ENCODE peak calls at places on chromosomes 16 and 17, in six cellular contexts. U is MM.1S, T is dorsolateral prefrontal cortex, P is breast epithelium, Y is neural progenitor cell, H is pancreas. W is an unnamed sample.

GRCh38 chr16:58999751-59000150 is 265.6 kb upstream of the GOT2 start:
- DNase-seq in U (no peak), T (no peak), P (no peak), Y (no peak), H (no peak), W (no peak)

GRCh38 chr16:3025032-3026002 is 1.5 kb downstream of the THOC6 start:
- DNase-seq in U (no peak), T (no peak), P (no peak), Y (no peak), H (peak; percentile 63), W (no peak)

GRCh38 chr16:47053895-47054294 is 80.4 kb upstream of the DNAJA2 start:
- DNase-seq in U (no peak), T (no peak), P (no peak), Y (no peak), H (no peak), W (no peak)

GRCh38 chr17:74239169-74239568 is 25.8 kb downstream of the TTYH2 start:
- DNase-seq in U (no peak), T (no peak), P (peak; percentile 22), Y (no peak), H (no peak), W (no peak)

GRCh38 chr17:47280072-47280811 is 26.6 kb downstream of the ITGB3 start:
- DNase-seq in U (no peak), T (no peak), P (no peak), Y (no peak), H (no peak), W (no peak)

GRCh38 chr17:71870546-71870862 is 250.3 kb upstream of the SOX9 start:
- DNase-seq in U (no peak), T (no peak), P (no peak), Y (peak; percentile 47), H (no peak), W (no peak)

GRCh38 chr17:1256699-1257098 is 13.5 kb upstream of the BHLHA9 start:
- DNase-seq in U (no peak), T (no peak), P (no peak), Y (no peak), H (no peak), W (no peak)

GRCh38 chr17:76843703-76844484 is 24.3 kb upstream of the MGAT5B start:
- DNase-seq in U (no peak), T (no peak), P (no peak), Y (no peak), H (no peak), W (no peak)

GRCh38 chr16:89873109-89873821 is at the start of gene TCF25:
- DNase-seq in U (peak; percentile 66), T (peak; percentile 43), P (peak; percentile 56), Y (peak; percentile 96), H (peak; percentile 86), W (no peak)

GRCh38 chr16:23389201-23389600 is 63.8 kb downstream of the COG7 start:
- DNase-seq in U (no peak), T (no peak), P (no peak), Y (no peak), H (no peak), W (no peak)

GRCh38 chr16:75351183-75351582 is 82.1 kb downstream of the CFDP1 start:
- DNase-seq in U (no peak), T (no peak), P (no peak), Y (no peak), H (no peak), W (no peak)

GRCh38 chr17:2171725-2172446 is 117.0 kb downstream of the HIC1 start:
- DNase-seq in U (no peak), T (peak; percentile 36), P (peak; percentile 63), Y (no peak), H (peak; percentile 83), W (no peak)

GRCh38 chr17:51012538-51012937 is 108.1 kb downstream of the SPAG9 start:
- DNase-seq in U (no peak), T (no peak), P (no peak), Y (no peak), H (no peak), W (no peak)

GRCh38 chr16:5633845-5634440 is 536.3 kb upstream of the EEF2KMT start:
- DNase-seq in U (peak; percentile 47), T (no peak), P (no peak), Y (peak; percentile 77), H (no peak), W (no peak)

GRCh38 chr17:19748807-19749193 is 702 bp upstream of the ALDH3A1 start:
- DNase-seq in U (no peak), T (no peak), P (no peak), Y (no peak), H (no peak), W (no peak)

GRCh38 chr17:9308069-9308468 is 267.6 kb downstream of the STX8 start:
- DNase-seq in U (no peak), T (no peak), P (no peak), Y (no peak), H (no peak), W (no peak)

GRCh38 chr17:48293319-48294192 is 136.5 kb downstream of the SKAP1 start:
- DNase-seq in U (no peak), T (no peak), P (no peak), Y (no peak), H (no peak), W (no peak)

GRCh38 chr17:4900231-4901107 is 1.1 kb downstream of the C17orf107 start:
- DNase-seq in U (no peak), T (no peak), P (no peak), Y (peak; percentile 70), H (peak; percentile 39), W (peak; percentile 15)

GRCh38 chr16:1469693-1470201 is 5.1 kb downstream of the CLCN7 start:
- DNase-seq in U (no peak), T (no peak), P (no peak), Y (no peak), H (no peak), W (no peak)

GRCh38 chr17:47850692-47851573 is at the start of gene SP6:
- DNase-seq in U (peak; percentile 69), T (no peak), P (peak; percentile 80), Y (peak; percentile 91), H (peak; percentile 92), W (no peak)

GRCh38 chr16:80084614-80085013 is 456.2 kb upstream of the DYNLRB2 start:
- DNase-seq in U (peak; percentile 31), T (peak; percentile 48), P (peak; percentile 33), Y (peak; percentile 87), H (peak; percentile 23), W (no peak)

GRCh38 chr16:67400901-67401300 is 7.6 kb upstream of the TPPP3 start:
- DNase-seq in U (no peak), T (no peak), P (no peak), Y (no peak), H (no peak), W (no peak)

GRCh38 chr17:29143894-29144293 is 36.3 kb downstream of the MYO18A start:
- DNase-seq in U (peak; percentile 28), T (no peak), P (no peak), Y (peak; percentile 50), H (no peak), W (no peak)

GRCh38 chr17:57553991-57554825 is 190.9 kb downstream of the CCDC182 start:
- DNase-seq in U (no peak), T (no peak), P (no peak), Y (peak; percentile 92), H (no peak), W (no peak)

GRCh38 chr17:80477647-80478478 is 1.5 kb upstream of the NPTX1 start:
- DNase-seq in U (no peak), T (peak; percentile 39), P (no peak), Y (peak; percentile 91), H (no peak), W (no peak)

GRCh38 chr17:79803997-79804855 is 7.3 kb upstream of the CBX8 start:
- DNase-seq in U (no peak), T (no peak), P (no peak), Y (peak; percentile 74), H (no peak), W (peak; percentile 68)

GRCh38 chr16:75697571-75697970 is 3.7 kb downstream of the DUXB start:
- DNase-seq in U (no peak), T (no peak), P (no peak), Y (no peak), H (no peak), W (no peak)

GRCh38 chr17:8818654-8819330 is 19.6 kb upstream of the MFSD6L start:
- DNase-seq in U (no peak), T (no peak), P (no peak), Y (no peak), H (no peak), W (no peak)

DNA sequence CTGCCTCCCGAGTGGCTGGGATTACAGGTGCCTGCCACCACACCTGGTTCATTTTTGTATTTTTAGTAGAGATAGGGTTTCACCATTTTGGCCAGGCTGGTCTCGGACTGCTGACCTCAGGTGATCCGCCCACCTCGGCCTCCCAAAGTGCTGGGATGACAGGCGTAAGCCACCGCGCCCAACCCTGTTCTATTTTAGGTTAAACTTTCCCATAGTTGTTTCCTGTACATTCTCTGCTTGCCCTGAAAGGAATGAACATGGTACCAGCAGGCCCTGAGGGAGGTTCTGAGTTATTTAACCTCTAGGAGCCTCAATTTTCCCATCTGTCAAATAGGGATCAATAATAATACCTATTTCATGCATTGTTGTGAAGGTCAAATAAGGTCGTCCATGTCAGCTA is 11.0 kb upstream of the CDH5 start:
- DNase-seq in U (no peak), T (no peak), P (no peak), Y (no peak), H (no peak), W (no peak)
- H3K4me3 ChIP-seq in U (no peak overlapping the region), T (no peak overlapping the region), P (no peak overlapping the region), Y (no peak overlapping the region), H (no peak overlapping the region), W (no peak overlapping the region)

GRCh38 chr16:55842369-55843104 is 9.6 kb upstream of the CES1 start:
- DNase-seq in U (peak; percentile 49), T (no peak), P (no peak), Y (peak; percentile 74), H (peak; percentile 36), W (no peak)
- TF ChIP-seq CTCF in U (peak; percentile 73), T (peak; percentile 84), P (peak; percentile 76), Y (peak; percentile 80), H (peak; percentile 65), W (peak; percentile 59)

GRCh38 chr17:7747586-7747985 is 30.0 kb downstream of the DNAH2 start:
- DNase-seq in U (no peak), T (no peak), P (no peak), Y (no peak), H (no peak), W (no peak)

GRCh38 chr17:7748098-7748775 is 30.7 kb downstream of the DNAH2 start:
- DNase-seq in U (no peak), T (no peak), P (no peak), Y (no peak), H (no peak), W (no peak)

GRCh38 chr17:7754656-7755055 is 37.1 kb downstream of the DNAH2 start:
- DNase-seq in U (no peak), T (no peak), P (no peak), Y (no peak), H (no peak), W (no peak)

GRCh38 chr17:7745748-7746470 is 28.4 kb downstream of the DNAH2 start:
- DNase-seq in U (no peak), T (no peak), P (no peak), Y (no peak), H (no peak), W (no peak)

GRCh38 chr17:7750321-7750821 is 32.8 kb downstream of the DNAH2 start:
- DNase-seq in U (no peak), T (no peak), P (no peak), Y (no peak), H (no peak), W (no peak)
- H3K4me3 ChIP-seq in U (no peak overlapping the region), T (no peak overlapping the region), P (no peak overlapping the region), Y (no peak overlapping the region), H (no peak overlapping the region), W (no peak overlapping the region)

GRCh38 chr17:16286009-16286946 is 67.0 kb downstream of the CENPV start:
- DNase-seq in U (no peak), T (no peak), P (peak; percentile 75), Y (peak; percentile 68), H (peak; percentile 49), W (peak; percentile 96)
- TF ChIP-seq CTCF in U (no peak), T (no peak), P (no peak), Y (no peak), H (no peak), W (no peak)

W was measured in GM12864.